ENCODE peak calls at places on chromosomes 13 and 19, in seven cellular contexts. M is H1, P is T47D, N is HCT116, K is GM12878, T is K562, L is HepG2. C is an unnamed sample.

GRCh38 chr19:47019431-47020041 is at the start of gene NPAS1:
- DNase-seq in T (peak; percentile 84), N (no peak), P (no peak), K (no peak), M (no peak), L (no peak), C (peak; percentile 75)

GRCh38 chr13:29993716-29994488 is 143.5 kb upstream of the UBL3 start:
- DNase-seq in N (no peak), M (no peak), K (no peak), T (no peak), L (no peak), P (no peak), C (no peak)

GRCh38 chr13:42497798-42498197 is 76.2 kb upstream of the TNFSF11 start:
- DNase-seq in T (no peak), L (no peak), N (no peak), P (no peak), M (no peak), K (peak; percentile 88), C (no peak)

GRCh38 chr19:10219678-10220077 is 11.5 kb downstream of the S1PR2 start:
- DNase-seq in L (peak; percentile 79), M (peak; percentile 46), P (peak; percentile 65), T (peak; percentile 51), K (peak; percentile 88), N (no peak), C (no peak)

GRCh38 chr13:40626977-40627376 is 39.5 kb downstream of the FOXO1 start:
- DNase-seq in P (no peak), L (peak; percentile 24), T (no peak), M (no peak), N (no peak), K (no peak), C (no peak)

GRCh38 chr19:23415561-23416191 is 20.4 kb upstream of the ZNF91 start:
- DNase-seq in P (peak; percentile 67), L (no peak), T (no peak), N (no peak), K (no peak), M (peak; percentile 79), C (peak; percentile 86)

GRCh38 chr19:33818426-33818825 is 21.8 kb downstream of the KCTD15 start:
- DNase-seq in P (no peak), L (no peak), T (no peak), N (no peak), M (no peak), K (no peak), C (peak; percentile 22)

GRCh38 chr19:49217382-49217781 is 59.8 kb downstream of the TRPM4 start:
- DNase-seq in P (no peak), T (no peak), N (no peak), L (no peak), M (no peak), K (no peak), C (no peak)

GRCh38 chr19:29872224-29872731 is 60.5 kb downstream of the CCNE1 start:
- DNase-seq in L (no peak), P (no peak), K (no peak), T (peak; percentile 48), M (no peak), N (no peak), C (peak; percentile 49)

GRCh38 chr19:31138077-31138476 is 211.2 kb downstream of the TSHZ3 start:
- DNase-seq in P (no peak), L (no peak), N (no peak), K (no peak), T (no peak), M (no peak), C (no peak)

GRCh38 chr19:38725469-38726283 is 18.6 kb downstream of the CAPN12 start:
- DNase-seq in K (no peak), L (no peak), M (no peak), N (no peak), P (no peak), T (no peak), C (no peak)

GRCh38 chr13:60351326-60351725 is 45.7 kb upstream of the TDRD3 start:
- DNase-seq in N (no peak), T (no peak), K (no peak), M (no peak), L (no peak), P (peak; percentile 25), C (peak; percentile 6)

GRCh38 chr13:21638319-21639282 is 32.3 kb upstream of the FGF9 start:
- DNase-seq in L (no peak), M (no peak), P (peak; percentile 29), K (no peak), N (no peak), T (peak; percentile 14), C (peak; percentile 29)

GRCh38 chr13:55567721-55568625 is 1572.7 kb upstream of the PRR20A start:
- DNase-seq in L (no peak), P (no peak), T (no peak), M (no peak), N (no peak), K (no peak), C (no peak)

GRCh38 chr13:93689333-93689732 is 462.7 kb downstream of the GPC6 start:
- DNase-seq in M (no peak), T (no peak), K (no peak), P (no peak), L (no peak), N (no peak), C (no peak)

GRCh38 chr19:16825312-16826168 is 3.7 kb upstream of the SIN3B start:
- DNase-seq in N (no peak), T (no peak), K (no peak), M (no peak), L (no peak), P (peak; percentile 35), C (peak; percentile 33)

GRCh38 chr19:34707661-34708060 is 26.4 kb upstream of the ZNF181 start:
- DNase-seq in K (no peak), M (no peak), T (no peak), L (no peak), P (no peak), N (no peak), C (no peak)

GRCh38 chr19:15237759-15238638 is 5.8 kb upstream of the EPHX3 start:
- DNase-seq in N (no peak), T (no peak), P (no peak), K (no peak), L (no peak), M (no peak), C (no peak)

GRCh38 chr19:17530586-17530985 is 19.1 kb downstream of the PGLS start:
- DNase-seq in M (no peak), L (peak; percentile 39), K (no peak), T (no peak), P (no peak), N (no peak), C (no peak)

GRCh38 chr19:590750-591098 is 1.0 kb downstream of the HCN2 start:
- DNase-seq in N (no peak), P (no peak), K (no peak), L (no peak), T (no peak), M (no peak), C (no peak)

GRCh38 chr19:38251564-38252051 is 4.6 kb downstream of the PPP1R14A start:
- DNase-seq in T (peak; percentile 21), M (no peak), L (no peak), P (no peak), K (no peak), N (no peak), C (no peak)

GRCh38 chr13:60019119-60019993 is 144.4 kb downstream of the DIAPH3 start:
- DNase-seq in P (no peak), K (peak; percentile 17), N (no peak), M (no peak), L (peak; percentile 3), T (no peak), C (no peak)

GRCh38 chr19:52464798-52465470 is 11.6 kb downstream of the ZNF578 start:
- DNase-seq in T (peak; percentile 57), P (peak; percentile 80), M (no peak), K (no peak), N (peak; percentile 2), L (peak; percentile 24), C (no peak)

DNA sequence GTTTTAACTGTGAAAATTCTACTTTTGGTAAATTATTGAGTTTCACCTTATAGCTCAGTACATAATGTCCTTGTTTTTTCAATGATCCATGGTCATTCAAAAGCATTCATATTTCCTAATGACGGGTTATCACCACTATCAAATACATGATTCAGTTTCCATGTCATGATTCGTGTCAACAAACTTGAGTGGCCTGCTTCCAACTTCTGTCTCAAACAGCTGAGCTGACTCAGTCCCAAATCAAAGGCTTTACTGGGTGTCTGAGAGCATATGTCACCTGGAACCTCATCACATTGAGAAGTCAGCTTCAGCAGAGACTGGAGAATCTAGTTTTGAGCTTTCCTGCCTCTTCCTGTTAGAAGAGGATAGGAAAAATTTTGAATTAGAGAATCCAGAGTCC is 40.3 kb upstream of the SGCG start:
- DNase-seq in T (no peak), P (no peak), N (no peak), M (no peak), K (no peak), L (no peak), C (no peak)
- TF ChIP-seq JUND in T (no peak), P (no peak), N (no peak), M (no peak), K (no peak), L (no peak), C (no peak)

DNA sequence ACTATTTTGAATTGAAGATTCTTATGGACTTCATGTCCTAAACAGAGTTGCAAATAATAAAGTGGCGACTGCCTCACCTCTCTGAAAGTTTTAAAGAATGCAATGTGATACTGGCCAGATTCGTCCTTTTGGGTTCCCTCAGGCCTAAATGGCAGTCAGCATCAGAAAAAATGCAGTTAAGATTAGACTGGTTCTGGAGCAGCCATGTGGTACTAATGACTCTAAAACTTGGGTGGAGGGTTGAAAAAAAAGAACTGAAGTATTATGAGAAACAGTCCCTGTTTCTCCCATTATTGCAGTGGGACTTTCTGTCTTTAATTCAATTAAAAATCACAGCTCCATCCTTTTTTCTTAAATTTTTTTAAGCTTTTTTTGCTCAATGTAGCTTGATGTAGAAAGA is 37.3 kb downstream of the WDFY2 start:
- DNase-seq in M (no peak), K (no peak), L (no peak), P (no peak), N (no peak), T (no peak), C (peak; percentile 32)
- TF ChIP-seq JUND in M (no peak), K (no peak), L (no peak), P (no peak), N (no peak), T (no peak), C (no peak)

GRCh38 chr13:26295812-26296211 is 41.9 kb downstream of the CDK8 start:
- DNase-seq in P (no peak), K (no peak), N (no peak), M (no peak), T (no peak), L (no peak), C (no peak)
- TF ChIP-seq JUND in P (no peak), K (no peak), N (no peak), M (no peak), T (no peak), L (no peak), C (no peak)

GRCh38 chr13:46684287-46685001 is 112.5 kb downstream of the ESD start:
- DNase-seq in L (peak; percentile 86), N (no peak), T (no peak), M (peak; percentile 31), K (no peak), P (no peak), C (no peak)

GRCh38 chr13:46686171-46686570 is 110.8 kb downstream of the ESD start:
- DNase-seq in P (peak; percentile 53), N (no peak), K (no peak), T (no peak), M (no peak), L (no peak), C (no peak)

GRCh38 chr13:46683879-46684278 is 113.1 kb downstream of the ESD start:
- DNase-seq in L (no peak), N (no peak), M (no peak), K (no peak), P (no peak), T (no peak), C (no peak)

GRCh38 chr13:46685006-46685730 is 111.8 kb downstream of the ESD start:
- DNase-seq in P (no peak), K (no peak), N (no peak), L (no peak), M (no peak), T (no peak), C (no peak)

GRCh38 chr13:46687810-46688209 is 109.2 kb downstream of the ESD start:
- DNase-seq in T (peak; percentile 8), P (no peak), K (no peak), N (peak; percentile 3), L (peak; percentile 80), M (peak; percentile 56), C (no peak)
- TF ChIP-seq JUND in T (peak; percentile 87), P (no peak), K (no peak), N (no peak), L (peak; percentile 85), M (peak; percentile 94), C (peak; percentile 6)